ENCODE peak calls at places on chromosomes 13 and 19, in six cellular contexts. I, R, D, Q, E and J are unnamed samples.

GRCh38 chr13:26855921-26856320 is 95.3 kb upstream of the GPR12 start:
- DNase-seq in I (no peak), R (no peak), D (no peak), Q (no peak), E (no peak), J (no peak)

GRCh38 chr19:4722671-4723464 is 774 bp downstream of the DPP9 start:
- DNase-seq in I (no peak), R (no peak), D (no peak), Q (no peak), E (no peak), J (no peak)

GRCh38 chr13:106497079-106497478 is 38.4 kb downstream of the EFNB2 start:
- DNase-seq in I (no peak), R (no peak), D (no peak), Q (no peak), E (no peak), J (no peak)

GRCh38 chr19:36489920-36490415 is 607 bp upstream of the ZNF566 start:
- DNase-seq in I (no peak), R (peak; percentile 84), D (no peak), Q (peak; percentile 94), E (peak; percentile 87), J (peak; percentile 73)

GRCh38 chr19:56750658-56751057 is 79.1 kb upstream of the ZNF835 start:
- DNase-seq in I (no peak), R (no peak), D (no peak), Q (peak; percentile 25), E (no peak), J (no peak)

GRCh38 chr13:42971670-42972355 is 20.2 kb downstream of the EPSTI1 start:
- DNase-seq in I (no peak), R (no peak), D (no peak), Q (no peak), E (no peak), J (no peak)

GRCh38 chr13:110352735-110353134 is 45.7 kb downstream of the COL4A2 start:
- DNase-seq in I (no peak), R (peak; percentile 16), D (peak; percentile 85), Q (no peak), E (no peak), J (no peak)

GRCh38 chr19:38917921-38918491 is 6.0 kb upstream of the CCER2 start:
- DNase-seq in I (no peak), R (no peak), D (no peak), Q (peak; percentile 62), E (no peak), J (no peak)

GRCh38 chr19:47110521-47111080 is 3.0 kb downstream of the ZC3H4 start:
- DNase-seq in I (no peak), R (peak; percentile 14), D (no peak), Q (no peak), E (no peak), J (no peak)

GRCh38 chr13:20192470-20193141 is at the start of gene GJB2:
- DNase-seq in I (no peak), R (no peak), D (peak; percentile 54), Q (no peak), E (no peak), J (no peak)

GRCh38 chr19:39997595-39998216 is 846 bp downstream of the ZNF546 start:
- DNase-seq in I (no peak), R (no peak), D (no peak), Q (peak; percentile 12), E (no peak), J (no peak)

GRCh38 chr13:45315520-45316167 is 25.3 kb downstream of the TPT1 start:
- DNase-seq in I (no peak), R (no peak), D (no peak), Q (no peak), E (no peak), J (no peak)

GRCh38 chr13:98672947-98673545 is 79.4 kb downstream of the SLC15A1 start:
- DNase-seq in I (peak; percentile 71), R (peak; percentile 54), D (peak; percentile 76), Q (peak; percentile 81), E (peak; percentile 44), J (peak; percentile 13)
- TF ChIP-seq ZNF274 in I (no peak), R (no peak), D (no peak), Q (no peak), E (no peak), J (no peak)

GRCh38 chr13:109330941-109331340 is 455.4 kb downstream of the IRS2 start:
- DNase-seq in I (no peak), R (no peak), D (no peak), Q (no peak), E (no peak), J (no peak)
- TF ChIP-seq ZNF274 in I (no peak), R (no peak), D (no peak), Q (no peak), E (no peak), J (no peak)

GRCh38 chr13:37134411-37135041 is 29.1 kb upstream of the CSNK1A1L start:
- DNase-seq in I (no peak), R (no peak), D (no peak), Q (no peak), E (no peak), J (no peak)
- TF ChIP-seq ZNF274 in I (no peak), R (no peak), D (no peak), Q (no peak), E (no peak), J (no peak)

GRCh38 chr19:53424968-53425597 is 6.7 kb upstream of the ZNF761 start:
- DNase-seq in I (no peak), R (peak; percentile 71), D (peak; percentile 84), Q (peak; percentile 67), E (peak; percentile 66), J (peak; percentile 15)
- TF ChIP-seq ZNF274 in I (no peak), R (no peak), D (no peak), Q (no peak), E (no peak), J (no peak)

DNA sequence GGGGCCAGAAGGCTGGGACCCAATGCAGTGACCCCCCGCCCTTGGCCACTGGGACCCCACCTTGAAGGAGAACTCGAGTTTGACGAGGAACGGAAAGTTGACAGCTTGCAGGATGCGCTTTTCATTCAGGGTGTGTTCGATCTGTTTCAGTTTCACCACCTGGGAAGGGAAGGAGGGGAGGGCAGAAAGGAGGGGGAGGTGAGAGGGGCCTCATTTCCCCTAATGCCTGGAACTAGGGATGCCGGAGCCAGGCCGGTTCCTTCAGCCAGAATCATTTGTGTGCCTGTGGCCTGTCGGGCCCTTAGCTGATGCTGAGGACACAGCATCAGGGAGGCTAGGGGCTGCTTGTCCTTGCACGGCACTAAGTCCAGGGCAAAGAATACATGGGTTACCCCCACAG is 12.2 kb upstream of the SAMD1 start:
- DNase-seq in I (no peak), R (no peak), D (no peak), Q (no peak), E (no peak), J (no peak)
- TF ChIP-seq ZNF274 in I (no peak), R (no peak), D (no peak), Q (no peak), E (no peak), J (no peak)

DNA sequence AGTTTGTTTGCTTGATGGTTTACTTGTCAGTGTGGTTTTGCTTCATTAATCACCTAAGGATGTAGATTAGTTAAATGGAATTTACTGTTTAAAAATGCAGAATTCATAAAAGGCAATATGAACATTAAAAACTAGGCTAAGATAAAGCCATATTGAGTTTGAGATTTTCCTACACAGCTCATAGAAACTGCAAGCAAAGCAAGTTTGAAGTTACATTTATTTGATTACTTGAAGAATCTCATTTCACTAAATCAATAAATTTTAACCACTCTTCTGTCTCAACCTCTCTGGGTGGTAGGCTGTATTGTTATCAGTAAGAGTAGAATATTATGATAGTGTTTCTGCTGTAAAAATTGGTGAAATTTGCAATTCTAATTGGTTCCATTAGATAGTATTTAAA is 1180.7 kb upstream of the SLC10A2 start:
- DNase-seq in I (no peak), R (no peak), D (no peak), Q (no peak), E (no peak), J (no peak)
- TF ChIP-seq ZNF274 in I (no peak), R (no peak), D (no peak), Q (no peak), E (no peak), J (no peak)